ENCODE peak calls at places on chromosomes 1 and 21, in four cellular contexts. S, O, K and G are unnamed samples.

GRCh38 chr1:153842006-153842471 is 66.8 kb downstream of the SLC27A3 start:
- DNase-seq in K (no peak), S (no peak), O (no peak), G (no peak)

GRCh38 chr1:73564294-73564693 is 633.7 kb downstream of the LRRIQ3 start:
- DNase-seq in S (no peak), O (no peak), K (no peak), G (no peak)

GRCh38 chr1:30933874-30934252 is 25.3 kb upstream of the SDC3 start:
- DNase-seq in S (no peak), K (no peak), O (peak; percentile 60), G (no peak)

GRCh38 chr1:100290291-100290690 is 24.3 kb downstream of the RTCA start:
- DNase-seq in K (no peak), S (no peak), O (no peak), G (no peak)

GRCh38 chr1:101316276-101316675 is 79.5 kb downstream of the S1PR1 start:
- DNase-seq in O (no peak), K (no peak), S (no peak), G (peak; percentile 42)

GRCh38 chr1:111270781-111271463 is 19.7 kb upstream of the CHIA start:
- DNase-seq in S (peak; percentile 72), K (peak; percentile 36), O (no peak), G (no peak)

GRCh38 chr1:38123356-38123755 is 76.8 kb upstream of the POU3F1 start:
- DNase-seq in O (no peak), K (no peak), S (no peak), G (no peak)

GRCh38 chr1:21508580-21509350 is 458 bp upstream of the ALPL start:
- DNase-seq in O (peak; percentile 55), S (peak; percentile 97), K (peak; percentile 90), G (peak; percentile 85)

GRCh38 chr1:187689137-187689536 is 860.4 kb downstream of the PLA2G4A start:
- DNase-seq in K (no peak), O (peak; percentile 6), S (no peak), G (no peak)

GRCh38 chr1:201838381-201838780 is 9.4 kb downstream of the IPO9 start:
- DNase-seq in O (no peak), S (no peak), K (no peak), G (no peak)

GRCh38 chr1:8825985-8826481 is 8.6 kb upstream of the RERE start:
- DNase-seq in O (peak; percentile 81), S (no peak), K (peak; percentile 44), G (no peak)

GRCh38 chr1:94602802-94603625 is 61.5 kb upstream of the F3 start:
- DNase-seq in S (no peak), K (no peak), O (peak; percentile 91), G (no peak)

GRCh38 chr1:94600556-94600955 is 59.0 kb upstream of the F3 start:
- DNase-seq in K (no peak), S (peak; percentile 35), O (no peak), G (no peak)

GRCh38 chr1:94599090-94599813 is 57.7 kb upstream of the F3 start:
- DNase-seq in O (peak; percentile 73), K (peak; percentile 75), S (peak; percentile 54), G (no peak)

GRCh38 chr1:94603663-94604062 is 62.1 kb upstream of the F3 start:
- DNase-seq in O (no peak), K (no peak), S (no peak), G (no peak)

DNA sequence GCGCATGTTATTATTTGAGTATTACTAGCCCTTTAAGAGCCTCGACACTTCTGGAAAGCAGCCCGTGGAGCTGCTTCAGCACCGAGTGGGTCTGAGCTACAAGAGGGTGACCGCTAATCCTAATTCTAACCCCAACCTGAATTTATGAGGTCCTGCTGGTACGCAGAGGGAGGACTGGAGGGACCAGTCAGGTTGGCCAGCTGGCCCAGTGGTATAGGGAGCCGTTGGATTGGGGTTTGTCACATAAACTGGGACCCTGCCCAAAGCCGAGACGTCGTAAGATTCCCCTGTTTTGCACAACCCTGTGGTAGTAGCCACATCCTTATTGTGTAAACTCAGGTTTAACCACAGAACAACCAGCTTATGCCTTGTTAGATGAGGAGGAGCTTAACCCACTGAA is 60.8 kb upstream of the F3 start:
- DNase-seq in S (no peak), K (no peak), O (peak; percentile 97), G (no peak)
- H2BK12ac ChIP-seq in S (peak overlapping the region; percentile 62), K (no peak overlapping the region), O (peak overlapping the region; percentile 95), G (no peak overlapping the region)

GRCh38 chr21:15667010-15667409 is 62.8 kb upstream of the USP25 start:
- DNase-seq in K (no peak), O (peak; percentile 20), S (no peak), G (no peak)
- H4K91ac ChIP-seq in K (no peak overlapping the region), O (no peak overlapping the region), S (no peak overlapping the region), G (no peak overlapping the region)

GRCh38 chr1:34165422-34165921 is 442 bp upstream of the CSMD2 start:
- DNase-seq in K (peak; percentile 51), S (peak; percentile 59), O (no peak), G (no peak)
- H3K9ac ChIP-seq in K (no peak overlapping the region), S (peak overlapping the region; percentile 52), O (peak overlapping the region; percentile 78), G (no peak overlapping the region)

GRCh38 chr1:232201024-232201423 is 428.9 kb downstream of the SIPA1L2 start:
- DNase-seq in K (no peak), O (no peak), S (no peak), G (no peak)
- H2BK12ac ChIP-seq in K (no peak overlapping the region), O (no peak overlapping the region), S (no peak overlapping the region), G (no peak overlapping the region)